ENCODE peak calls at places on chromosomes 11 and 22, in nine cellular contexts. One of them, this sample, is unnamed.

GRCh38 chr11:65434057-65434666 is 11.6 kb downstream of the NEAT1 start:
- DNase-seq in fibroblast of villous mesenchyme: peak
- DNase-seq in GM12891: no peak
- DNase-seq in aorta: no peak
- DNase-seq in activated CD4-positive, alpha-beta T cell treated with anti-CD3 and anti-CD28 coated beads, Interleukin-2, amount 50 U/mL, for 1 hour: no peak
- DNase-seq in HT1080: no peak
- DNase-seq in stimulated activated CD4-positive, alpha-beta T cell treated with anti-CD3 and anti-CD28 coated beads, TNF-alpha, amount 100 ng/mL, for 48 hours: no peak
- DNase-seq in AG09309: no peak
- DNase-seq in ACHN: peak
- DNase-seq in this sample: peak

GRCh38 chr11:8267831-8268529 is 4.3 kb upstream of the LMO1 start:
- DNase-seq in fibroblast of villous mesenchyme: no peak
- DNase-seq in GM12891: no peak
- DNase-seq in activated CD4-positive, alpha-beta T cell treated with anti-CD3 and anti-CD28 coated beads, Interleukin-2, amount 50 U/mL, for 1 hour: no peak
- DNase-seq in HT1080: no peak
- DNase-seq in stimulated activated CD4-positive, alpha-beta T cell treated with anti-CD3 and anti-CD28 coated beads, TNF-alpha, amount 100 ng/mL, for 48 hours: no peak
- DNase-seq in ACHN: no peak
- DNase-seq in aorta: no peak
- DNase-seq in AG09309: no peak
- DNase-seq in this sample: no peak

GRCh38 chr11:67308031-67308866 is 4.9 kb downstream of the SSH3 start:
- DNase-seq in HT1080: no peak
- DNase-seq in ACHN: no peak
- DNase-seq in activated CD4-positive, alpha-beta T cell treated with anti-CD3 and anti-CD28 coated beads, Interleukin-2, amount 50 U/mL, for 1 hour: no peak
- DNase-seq in aorta: no peak
- DNase-seq in stimulated activated CD4-positive, alpha-beta T cell treated with anti-CD3 and anti-CD28 coated beads, TNF-alpha, amount 100 ng/mL, for 48 hours: no peak
- DNase-seq in GM12891: no peak
- DNase-seq in AG09309: no peak
- DNase-seq in fibroblast of villous mesenchyme: no peak
- DNase-seq in this sample: no peak

GRCh38 chr22:39635719-39636118 is 65.2 kb downstream of the CACNA1I start:
- DNase-seq in ACHN: no peak
- DNase-seq in stimulated activated CD4-positive, alpha-beta T cell treated with anti-CD3 and anti-CD28 coated beads, TNF-alpha, amount 100 ng/mL, for 48 hours: no peak
- DNase-seq in aorta: no peak
- DNase-seq in GM12891: no peak
- DNase-seq in activated CD4-positive, alpha-beta T cell treated with anti-CD3 and anti-CD28 coated beads, Interleukin-2, amount 50 U/mL, for 1 hour: no peak
- DNase-seq in AG09309: no peak
- DNase-seq in fibroblast of villous mesenchyme: no peak
- DNase-seq in HT1080: no peak
- DNase-seq in this sample: no peak

GRCh38 chr11:15035283-15035682 is 38.1 kb upstream of the CALCB start:
- DNase-seq in HT1080: no peak
- DNase-seq in AG09309: no peak
- DNase-seq in activated CD4-positive, alpha-beta T cell treated with anti-CD3 and anti-CD28 coated beads, Interleukin-2, amount 50 U/mL, for 1 hour: no peak
- DNase-seq in GM12891: no peak
- DNase-seq in aorta: no peak
- DNase-seq in fibroblast of villous mesenchyme: no peak
- DNase-seq in ACHN: no peak
- DNase-seq in stimulated activated CD4-positive, alpha-beta T cell treated with anti-CD3 and anti-CD28 coated beads, TNF-alpha, amount 100 ng/mL, for 48 hours: no peak
- DNase-seq in this sample: no peak

GRCh38 chr11:37352485-37352884 is 754.4 kb upstream of the RAG2 start:
- DNase-seq in stimulated activated CD4-positive, alpha-beta T cell treated with anti-CD3 and anti-CD28 coated beads, TNF-alpha, amount 100 ng/mL, for 48 hours: no peak
- DNase-seq in ACHN: no peak
- DNase-seq in fibroblast of villous mesenchyme: no peak
- DNase-seq in activated CD4-positive, alpha-beta T cell treated with anti-CD3 and anti-CD28 coated beads, Interleukin-2, amount 50 U/mL, for 1 hour: no peak
- DNase-seq in aorta: no peak
- DNase-seq in AG09309: no peak
- DNase-seq in HT1080: no peak
- DNase-seq in GM12891: no peak
- DNase-seq in this sample: no peak

GRCh38 chr11:126334665-126335462 is 20.6 kb upstream of the ST3GAL4 start:
- DNase-seq in HT1080: peak
- DNase-seq in fibroblast of villous mesenchyme: peak
- DNase-seq in stimulated activated CD4-positive, alpha-beta T cell treated with anti-CD3 and anti-CD28 coated beads, TNF-alpha, amount 100 ng/mL, for 48 hours: no peak
- DNase-seq in ACHN: no peak
- DNase-seq in aorta: peak
- DNase-seq in AG09309: no peak
- DNase-seq in activated CD4-positive, alpha-beta T cell treated with anti-CD3 and anti-CD28 coated beads, Interleukin-2, amount 50 U/mL, for 1 hour: no peak
- DNase-seq in GM12891: no peak
- DNase-seq in this sample: no peak

GRCh38 chr11:121714356-121714755 is 261.6 kb upstream of the SORL1-AS1 start:
- DNase-seq in GM12891: no peak
- DNase-seq in fibroblast of villous mesenchyme: no peak
- DNase-seq in stimulated activated CD4-positive, alpha-beta T cell treated with anti-CD3 and anti-CD28 coated beads, TNF-alpha, amount 100 ng/mL, for 48 hours: no peak
- DNase-seq in activated CD4-positive, alpha-beta T cell treated with anti-CD3 and anti-CD28 coated beads, Interleukin-2, amount 50 U/mL, for 1 hour: no peak
- DNase-seq in ACHN: no peak
- DNase-seq in aorta: no peak
- DNase-seq in AG09309: no peak
- DNase-seq in HT1080: peak
- DNase-seq in this sample: no peak

GRCh38 chr11:64844330-64845124 is at the start of gene CDC42BPG:
- DNase-seq in stimulated activated CD4-positive, alpha-beta T cell treated with anti-CD3 and anti-CD28 coated beads, TNF-alpha, amount 100 ng/mL, for 48 hours: no peak
- DNase-seq in ACHN: peak
- DNase-seq in activated CD4-positive, alpha-beta T cell treated with anti-CD3 and anti-CD28 coated beads, Interleukin-2, amount 50 U/mL, for 1 hour: peak
- DNase-seq in aorta: peak
- DNase-seq in AG09309: no peak
- DNase-seq in HT1080: no peak
- DNase-seq in fibroblast of villous mesenchyme: peak
- DNase-seq in GM12891: peak
- DNase-seq in this sample: peak

GRCh38 chr11:74325649-74326645 is 14.5 kb upstream of the P4HA3 start:
- DNase-seq in activated CD4-positive, alpha-beta T cell treated with anti-CD3 and anti-CD28 coated beads, Interleukin-2, amount 50 U/mL, for 1 hour: no peak
- DNase-seq in aorta: peak
- DNase-seq in fibroblast of villous mesenchyme: peak
- DNase-seq in GM12891: no peak
- DNase-seq in ACHN: no peak
- DNase-seq in AG09309: peak
- DNase-seq in stimulated activated CD4-positive, alpha-beta T cell treated with anti-CD3 and anti-CD28 coated beads, TNF-alpha, amount 100 ng/mL, for 48 hours: no peak
- DNase-seq in HT1080: no peak
- DNase-seq in this sample: no peak

GRCh38 chr11:34613015-34613414 is 7.9 kb upstream of the EHF start:
- DNase-seq in HT1080: no peak
- DNase-seq in ACHN: no peak
- DNase-seq in activated CD4-positive, alpha-beta T cell treated with anti-CD3 and anti-CD28 coated beads, Interleukin-2, amount 50 U/mL, for 1 hour: no peak
- DNase-seq in AG09309: no peak
- DNase-seq in stimulated activated CD4-positive, alpha-beta T cell treated with anti-CD3 and anti-CD28 coated beads, TNF-alpha, amount 100 ng/mL, for 48 hours: no peak
- DNase-seq in aorta: no peak
- DNase-seq in GM12891: no peak
- DNase-seq in fibroblast of villous mesenchyme: no peak
- DNase-seq in this sample: no peak

GRCh38 chr11:33375688-33376311 is 118.6 kb downstream of the HIPK3 start:
- DNase-seq in ACHN: peak
- DNase-seq in HT1080: peak
- DNase-seq in fibroblast of villous mesenchyme: peak
- DNase-seq in activated CD4-positive, alpha-beta T cell treated with anti-CD3 and anti-CD28 coated beads, Interleukin-2, amount 50 U/mL, for 1 hour: no peak
- DNase-seq in GM12891: peak
- DNase-seq in stimulated activated CD4-positive, alpha-beta T cell treated with anti-CD3 and anti-CD28 coated beads, TNF-alpha, amount 100 ng/mL, for 48 hours: no peak
- DNase-seq in aorta: no peak
- DNase-seq in AG09309: no peak
- DNase-seq in this sample: no peak

GRCh38 chr11:115321602-115322289 is 182.5 kb downstream of the CADM1 start:
- DNase-seq in ACHN: no peak
- DNase-seq in HT1080: no peak
- DNase-seq in stimulated activated CD4-positive, alpha-beta T cell treated with anti-CD3 and anti-CD28 coated beads, TNF-alpha, amount 100 ng/mL, for 48 hours: no peak
- DNase-seq in activated CD4-positive, alpha-beta T cell treated with anti-CD3 and anti-CD28 coated beads, Interleukin-2, amount 50 U/mL, for 1 hour: no peak
- DNase-seq in GM12891: no peak
- DNase-seq in AG09309: peak
- DNase-seq in fibroblast of villous mesenchyme: peak
- DNase-seq in aorta: no peak
- DNase-seq in this sample: no peak

This sample was measured in activated CD8-positive, alpha-beta memory T cell treated with anti-CD3 and anti-CD28 coated beads, Interleukin-2, amount 50 U/mL, for 4 hours.